ENCODE peak calls at places on chromosomes 7 and 10, in four cellular contexts. T is H1, L is A549, W is transverse colon. X is an unnamed sample.
A peak's percentile ranks its signal among the peaks of the same experiment; 100 is the strongest.

GRCh38 chr7:158449942-158450341 is 137.7 kb downstream of the PTPRN2 start:
- DNase-seq in T (no peak), L (no peak), W (no peak), X (no peak)

GRCh38 chr7:132752431-132752830 is 176.2 kb upstream of the PLXNA4 start:
- DNase-seq in T (no peak), L (no peak), W (no peak), X (no peak)

GRCh38 chr7:116779222-116779621 is 83.2 kb upstream of the CAPZA2 start:
- DNase-seq in T (no peak), L (no peak), W (no peak), X (no peak)

GRCh38 chr10:6840766-6841165 is 260.7 kb upstream of the PRKCQ start:
- DNase-seq in T (no peak), L (no peak), W (no peak), X (no peak)

GRCh38 chr7:157615852-157616251 is 279.0 kb downstream of the DNAJB6 start:
- DNase-seq in T (no peak), L (no peak), W (no peak), X (peak; percentile 40)

GRCh38 chr7:43458746-43459337 is 124.1 kb upstream of the STK17A start:
- DNase-seq in T (no peak), L (no peak), W (no peak), X (no peak)

GRCh38 chr7:102811942-102812678 is 63.3 kb downstream of the FAM185A start:
- DNase-seq in T (no peak), L (no peak), W (no peak), X (no peak)

GRCh38 chr10:78780551-78780961 is 288.2 kb upstream of the ZMIZ1 start:
- DNase-seq in T (no peak), L (no peak), W (no peak), X (no peak)

GRCh38 chr7:106635411-106635810 is 25.5 kb downstream of the CCDC71L start:
- DNase-seq in T (no peak), L (no peak), W (no peak), X (no peak)

GRCh38 chr7:75945297-75946168 is 30.6 kb downstream of the POR start:
- DNase-seq in T (no peak), L (peak; percentile 51), W (no peak), X (no peak)

GRCh38 chr7:29035044-29035740 is 77.1 kb upstream of the TRIL start:
- DNase-seq in T (no peak), L (peak; percentile 19), W (no peak), X (no peak)

GRCh38 chr7:147136369-147136768 is 1019.8 kb downstream of the CNTNAP2 start:
- DNase-seq in T (no peak), L (no peak), W (no peak), X (no peak)

GRCh38 chr7:130939285-130940095 is 205.5 kb upstream of the KLF14 start:
- DNase-seq in T (no peak), L (no peak), W (no peak), X (no peak)

GRCh38 chr7:142125576-142125975 is 14.1 kb downstream of the MGAM2 start:
- DNase-seq in T (no peak), L (peak; percentile 24), W (no peak), X (no peak)

GRCh38 chr7:5450549-5451327 is 27.1 kb upstream of the TNRC18 start:
- DNase-seq in T (no peak), L (peak; percentile 41), W (peak; percentile 49), X (peak; percentile 81)

GRCh38 chr10:36302086-36302485 is 660.0 kb upstream of the FZD8 start:
- DNase-seq in T (no peak), L (no peak), W (no peak), X (no peak)

GRCh38 chr7:151687523-151688235 is 168.0 kb upstream of the RHEB start:
- DNase-seq in T (peak; percentile 80), L (peak; percentile 96), W (peak; percentile 51), X (peak; percentile 88)

GRCh38 chr7:32094516-32094915 is 24.3 kb upstream of the PDE1C start:
- DNase-seq in T (no peak), L (no peak), W (no peak), X (no peak)

GRCh38 chr7:77316219-77316978 is 99.8 kb downstream of the GSAP start:
- DNase-seq in T (no peak), L (no peak), W (no peak), X (no peak)

GRCh38 chr7:126839624-126840023 is 413.1 kb downstream of the GRM8 start:
- DNase-seq in T (no peak), L (no peak), W (no peak), X (no peak)

GRCh38 chr10:77411805-77412204 is 225.8 kb downstream of the KCNMA1 start:
- DNase-seq in T (no peak), L (no peak), W (no peak), X (no peak)

GRCh38 chr10:77415311-77415960 is 222.2 kb downstream of the KCNMA1 start:
- DNase-seq in T (no peak), L (no peak), W (no peak), X (no peak)

GRCh38 chr10:77416327-77417135 is 221.1 kb downstream of the KCNMA1 start:
- DNase-seq in T (no peak), L (peak; percentile 56), W (no peak), X (no peak)

GRCh38 chr10:77410523-77410922 is 227.1 kb downstream of the KCNMA1 start:
- DNase-seq in T (no peak), L (no peak), W (no peak), X (no peak)

GRCh38 chr10:77413231-77413630 is 224.4 kb downstream of the KCNMA1 start:
- DNase-seq in T (no peak), L (no peak), W (no peak), X (no peak)
- H3K4me1 ChIP-seq in T (no peaks in the 10 kb centered on the region), L (peaks cover 28% of the 10 kb centered on the region), W (peaks cover 42% of the 10 kb centered on the region), X (no peaks in the 10 kb centered on the region)

DNA sequence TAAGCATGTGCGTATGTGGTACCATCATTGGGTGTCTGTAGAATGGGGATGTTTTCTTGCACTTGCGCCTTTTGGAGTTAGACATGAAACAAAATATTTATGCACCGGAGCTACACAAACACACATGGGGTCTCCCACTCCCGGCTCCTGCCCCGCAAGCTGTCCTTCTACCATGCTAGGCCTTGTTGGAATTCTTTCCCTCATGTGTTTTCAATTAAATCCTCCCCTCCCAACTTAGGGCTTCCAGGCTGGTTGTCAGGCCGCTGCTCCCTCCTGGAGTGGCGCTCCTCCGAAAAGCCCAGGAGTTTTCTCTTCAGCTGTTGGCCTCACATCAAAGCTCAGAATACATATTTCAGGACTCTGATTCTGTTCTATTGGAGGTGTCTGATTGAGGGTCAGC is 113.2 kb downstream of the FANK1 start:
- DNase-seq in T (no peak), L (no peak), W (no peak), X (no peak)
- TF ChIP-seq CTCF in T (no peak), L (no peak), W (no peak), X (no peak)

GRCh38 chr10:49008056-49008455 is 68.4 kb upstream of the LRRC18 start:
- DNase-seq in T (no peak), L (no peak), W (no peak), X (no peak)

GRCh38 chr10:49009231-49009979 is 69.8 kb upstream of the LRRC18 start:
- DNase-seq in T (no peak), L (no peak), W (no peak), X (no peak)

GRCh38 chr10:49008505-49009202 is 69.0 kb upstream of the LRRC18 start:
- DNase-seq in T (no peak), L (no peak), W (no peak), X (no peak)

GRCh38 chr10:49005270-49005669 is 65.6 kb upstream of the LRRC18 start:
- DNase-seq in T (no peak), L (no peak), W (no peak), X (no peak)

DNA sequence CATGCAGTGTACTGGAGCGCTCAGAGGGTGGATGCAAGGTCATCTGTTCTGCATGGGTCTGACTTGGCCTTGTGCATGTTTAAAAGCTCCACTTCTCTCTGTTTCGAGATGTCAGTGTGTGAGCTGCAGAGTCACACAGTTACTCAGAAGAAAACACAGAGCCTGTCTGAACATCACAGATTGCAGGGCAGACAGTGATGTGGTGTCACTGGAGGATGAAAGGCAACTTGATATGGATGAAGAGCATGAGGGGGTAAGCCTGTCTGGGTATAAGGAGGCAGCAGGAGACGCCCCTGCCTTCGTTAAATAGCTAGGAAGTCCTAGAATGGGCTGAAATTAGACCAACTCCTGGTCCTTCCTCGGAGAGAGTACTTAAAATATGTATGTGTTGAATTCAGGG is 67.5 kb upstream of the LRRC18 start:
- DNase-seq in T (no peak), L (no peak), W (no peak), X (no peak)
- TF ChIP-seq EP300 in T (no peak), L (no peak), W (no peak), X (no peak)

DNA sequence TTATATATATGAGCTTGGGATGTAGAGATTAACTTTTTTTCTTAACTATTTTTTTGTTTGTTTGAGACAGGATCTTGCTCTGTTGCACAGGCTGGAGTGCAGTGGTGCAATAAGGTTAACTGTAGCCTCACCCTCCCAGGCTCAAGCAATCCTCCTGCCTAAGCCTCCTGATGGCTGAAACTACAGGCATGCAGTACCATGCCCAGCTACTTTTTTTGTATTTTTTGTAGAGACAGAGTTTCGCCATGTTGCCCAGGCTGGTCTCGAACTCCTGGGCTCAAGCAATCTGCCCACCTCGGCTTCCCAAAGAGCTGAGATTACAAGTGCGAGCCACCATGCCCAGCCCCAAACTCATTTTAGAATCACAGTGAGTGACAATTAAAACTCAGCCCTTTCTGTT is 105.2 kb downstream of the CUBN start:
- DNase-seq in T (no peak), L (no peak), W (no peak), X (no peak)
- H3K4me1 ChIP-seq in T (peaks cover 13% of the 10 kb centered on the region), L (peaks cover 7% of the 10 kb centered on the region), W (peaks cover 52% of the 10 kb centered on the region), X (no peaks in the 10 kb centered on the region)

X was measured in sigmoid colon.